ENCODE peak calls at places on chromosomes 11 and 22, in four cellular contexts. One of them, this sample, is unnamed.
A peak's percentile ranks its signal among the peaks of the same experiment; 100 is the strongest.

GRCh38 chr11:73186886-73187285 is 31.2 kb upstream of the P2RY2 start:
- DNase-seq in C1 segment of cervical spinal cord: no peak
- DNase-seq in NCI-H1417: no peak
- DNase-seq in PC-3: no peak
- DNase-seq in this sample: no peak

GRCh38 chr11:83004855-83005556 is 66.7 kb downstream of the RAB30 start:
- DNase-seq in PC-3: peak; percentile 62
- DNase-seq in C1 segment of cervical spinal cord: no peak
- DNase-seq in NCI-H1417: no peak
- DNase-seq in this sample: peak; percentile 44

GRCh38 chr22:46115755-46116490 is 34.4 kb upstream of the PPARA start:
- DNase-seq in NCI-H1417: no peak
- DNase-seq in C1 segment of cervical spinal cord: no peak
- DNase-seq in PC-3: no peak
- DNase-seq in this sample: no peak

GRCh38 chr11:130554241-130555055 is 106.0 kb downstream of the ADAMTS15 start:
- DNase-seq in PC-3: peak; percentile 66
- DNase-seq in NCI-H1417: no peak
- DNase-seq in C1 segment of cervical spinal cord: no peak
- DNase-seq in this sample: no peak

GRCh38 chr11:14458377-14458776 is 41.2 kb downstream of the COPB1 start:
- DNase-seq in NCI-H1417: no peak
- DNase-seq in C1 segment of cervical spinal cord: no peak
- DNase-seq in PC-3: no peak
- DNase-seq in this sample: no peak

GRCh38 chr11:118621071-118621815 is 13.8 kb downstream of the PHLDB1 start:
- DNase-seq in PC-3: peak; percentile 90
- DNase-seq in NCI-H1417: peak; percentile 75
- DNase-seq in C1 segment of cervical spinal cord: peak; percentile 86
- DNase-seq in this sample: peak; percentile 59

GRCh38 chr11:133894956-133895549 is 49.7 kb upstream of the SPATA19 start:
- DNase-seq in PC-3: no peak
- DNase-seq in NCI-H1417: no peak
- DNase-seq in C1 segment of cervical spinal cord: no peak
- DNase-seq in this sample: no peak

GRCh38 chr11:69703711-69704507 is at the start of gene FGF19:
- DNase-seq in C1 segment of cervical spinal cord: no peak
- DNase-seq in PC-3: peak; percentile 18
- DNase-seq in NCI-H1417: no peak
- DNase-seq in this sample: no peak